ENCODE peak calls at places on chromosomes 12 and 14, in six cellular contexts. K is AG10803, F is B cell, P is GM20000, S is progenitor cell of endocrine pancreas, N is endothelial cell. H is an unnamed sample.

GRCh38 chr12:49352351-49352750 is 5.7 kb downstream of the DNAJC22 start:
- DNase-seq in K (no peak), F (no peak), P (no peak), S (no peak), N (no peak), H (no peak)

GRCh38 chr14:95098984-95099599 is 58.2 kb downstream of the DICER1 start:
- DNase-seq in K (peak; percentile 81), F (no peak), P (peak; percentile 14), S (peak; percentile 27), N (peak; percentile 55), H (peak; percentile 41)

GRCh38 chr12:13204428-13204827 is 7.9 kb downstream of the EMP1 start:
- DNase-seq in K (no peak), F (no peak), P (no peak), S (no peak), N (no peak), H (peak; percentile 36)

GRCh38 chr14:89625208-89625987 is 208.4 kb upstream of the FOXN3 start:
- DNase-seq in K (no peak), F (no peak), P (no peak), S (no peak), N (no peak), H (no peak)

GRCh38 chr12:132603240-132604107 is 6.9 kb downstream of the LRCOL1 start:
- DNase-seq in K (no peak), F (no peak), P (no peak), S (no peak), N (peak; percentile 28), H (no peak)

GRCh38 chr12:92462527-92462926 is 240.3 kb upstream of the PLEKHG7 start:
- DNase-seq in K (no peak), F (no peak), P (no peak), S (no peak), N (no peak), H (no peak)

GRCh38 chr12:6262635-6263034 is 47.8 kb upstream of the PLEKHG6 start:
- DNase-seq in K (no peak), F (no peak), P (no peak), S (no peak), N (no peak), H (no peak)

GRCh38 chr12:93979189-93979588 is 169.2 kb upstream of the PLXNC1 start:
- DNase-seq in K (no peak), F (no peak), P (peak; percentile 22), S (no peak), N (peak; percentile 5), H (no peak)

GRCh38 chr14:83316356-83316755 is 1782.7 kb upstream of the SEL1L start:
- DNase-seq in K (no peak), F (no peak), P (no peak), S (no peak), N (no peak), H (no peak)

GRCh38 chr12:90262261-90262660 is 553.6 kb upstream of the ATP2B1 start:
- DNase-seq in K (peak; percentile 36), F (no peak), P (no peak), S (no peak), N (no peak), H (no peak)

GRCh38 chr12:132719954-132720324 is 9.3 kb downstream of the PGAM5 start:
- DNase-seq in K (no peak), F (no peak), P (no peak), S (no peak), N (no peak), H (no peak)

GRCh38 chr12:53118771-53119300 is 15.6 kb downstream of the SOAT2 start:
- DNase-seq in K (no peak), F (no peak), P (no peak), S (no peak), N (no peak), H (no peak)

GRCh38 chr14:44778562-44778961 is 183.2 kb downstream of the KLHL28 start:
- DNase-seq in K (peak; percentile 51), F (no peak), P (no peak), S (no peak), N (no peak), H (no peak)

GRCh38 chr14:68970096-68970612 is 8.9 kb downstream of the ACTN1 start:
- DNase-seq in K (no peak), F (no peak), P (no peak), S (no peak), N (no peak), H (no peak)

GRCh38 chr12:4116251-4117111 is 157.1 kb upstream of the CCND2 start:
- DNase-seq in K (peak; percentile 79), F (no peak), P (no peak), S (no peak), N (no peak), H (peak; percentile 14)

GRCh38 chr12:70553391-70553859 is 83.8 kb downstream of the PTPRB start:
- DNase-seq in K (no peak), F (no peak), P (no peak), S (no peak), N (no peak), H (no peak)

GRCh38 chr14:69685217-69685616 is 73.8 kb downstream of the SUSD6 start:
- DNase-seq in K (no peak), F (no peak), P (no peak), S (no peak), N (no peak), H (no peak)

GRCh38 chr14:37048666-37049071 is 123.7 kb downstream of the SLC25A21 start:
- DNase-seq in K (no peak), F (no peak), P (no peak), S (no peak), N (no peak), H (peak; percentile 8)

GRCh38 chr12:14310866-14311265 is 54.6 kb upstream of the ATF7IP start:
- DNase-seq in K (no peak), F (no peak), P (no peak), S (no peak), N (no peak), H (no peak)
- TF ChIP-seq CTCF in K (no peak), F (no peak), P (no peak), S (no peak), N (no peak), H (no peak)

DNA sequence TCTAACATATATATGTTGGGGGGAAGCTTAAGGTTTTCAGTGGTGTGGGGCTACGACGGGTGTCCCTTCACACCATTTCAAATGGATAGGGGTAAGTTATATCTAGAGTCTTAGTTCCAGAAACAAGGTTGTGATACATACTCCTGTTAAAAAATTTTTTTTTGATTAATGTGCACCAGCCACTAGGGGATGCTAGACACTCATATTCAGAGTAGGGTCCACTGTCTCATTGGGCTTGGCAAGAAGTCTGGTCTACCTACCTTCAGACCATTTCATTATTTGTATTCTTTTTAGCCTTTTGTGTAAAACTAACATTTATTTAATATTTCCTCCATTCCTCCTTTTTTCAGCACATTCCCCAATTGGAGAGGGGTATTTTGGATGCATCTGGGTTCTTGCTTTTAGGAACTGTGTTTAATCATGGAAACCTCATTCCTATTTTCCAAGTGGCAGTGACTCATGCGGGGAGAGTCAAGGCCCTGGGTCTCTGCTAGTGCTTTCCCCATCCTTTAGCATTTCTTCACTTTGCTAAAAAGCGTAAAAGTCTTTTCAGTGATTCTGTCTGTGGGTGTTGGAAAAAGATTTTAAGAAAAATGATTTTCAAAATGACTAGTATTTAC is 33.4 kb downstream of the ANO4 start:
- DNase-seq in K (peak; percentile 50), F (no peak), P (peak; percentile 17), S (no peak), N (peak; percentile 46), H (peak; percentile 51)
- TF ChIP-seq CTCF in K (peak; percentile 78), F (no peak), P (peak; percentile 47), S (peak; percentile 76), N (peak; percentile 86), H (peak; percentile 81)

GRCh38 chr12:71685961-71686657 is at the start of gene TMEM19:
- DNase-seq in K (peak; percentile 89), F (peak; percentile 84), P (peak; percentile 88), S (peak; percentile 79), N (peak; percentile 84), H (peak; percentile 94)
- TF ChIP-seq CTCF in K (peak; percentile 28), F (no peak), P (peak; percentile 39), S (peak; percentile 29), N (no peak), H (no peak)

DNA sequence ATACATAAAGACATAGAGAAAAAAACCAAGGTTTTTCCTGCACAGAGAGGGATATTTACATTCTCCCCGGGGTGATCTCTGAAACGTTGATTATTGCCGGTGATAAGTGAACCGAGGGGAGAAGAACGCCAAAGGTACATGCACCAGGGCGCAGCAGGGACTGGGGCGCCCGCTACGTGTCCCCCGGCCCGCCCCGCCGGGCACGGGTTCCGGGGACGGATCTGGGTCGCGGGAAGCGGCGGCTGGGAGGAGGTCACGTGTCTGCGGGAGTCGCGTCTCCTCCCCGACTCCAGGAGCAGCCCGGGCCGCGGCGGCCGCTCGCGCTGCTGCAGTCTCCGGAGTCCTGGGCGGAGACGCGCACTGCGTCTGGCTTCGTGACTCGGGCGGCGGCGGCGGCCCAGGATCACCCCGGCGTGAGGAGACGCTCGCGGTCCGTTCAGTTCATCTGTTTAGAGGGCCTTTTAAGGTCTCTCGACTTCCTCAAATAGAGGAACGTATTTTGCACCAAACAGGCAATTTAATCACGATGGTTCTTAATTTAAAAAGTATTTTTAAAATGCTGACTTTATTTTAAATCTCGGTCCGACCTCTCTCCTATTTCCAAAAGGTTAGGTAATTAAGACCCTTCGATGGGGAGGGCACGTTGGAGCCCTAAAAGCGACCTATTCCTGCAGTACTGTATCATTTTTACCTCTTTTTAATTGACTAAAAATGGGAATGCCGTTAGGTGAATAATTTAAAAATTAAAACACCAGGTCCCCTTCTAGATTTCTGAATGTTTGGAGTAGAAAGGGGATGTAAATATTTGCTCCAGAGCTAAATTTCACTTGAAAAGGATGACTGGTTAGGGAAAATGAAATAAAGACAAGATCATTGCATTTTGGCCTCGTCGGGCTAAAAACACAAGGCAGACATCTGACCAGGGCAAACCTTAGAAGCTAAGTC is 1.8 kb upstream of the BHLHE41 start:
- DNase-seq in K (peak; percentile 85), F (peak; percentile 78), P (peak; percentile 76), S (peak; percentile 82), N (peak; percentile 79), H (peak; percentile 86)
- TF ChIP-seq CTCF in K (no peak), F (peak; percentile 22), P (no peak), S (no peak), N (no peak), H (no peak)

GRCh38 chr14:104135121-104135903 is 3.1 kb upstream of the KIF26A start:
- DNase-seq in K (no peak), F (no peak), P (no peak), S (no peak), N (peak; percentile 70), H (peak; percentile 62)
- TF ChIP-seq CTCF in K (no peak), F (no peak), P (no peak), S (peak; percentile 51), N (peak; percentile 23), H (no peak)

GRCh38 chr14:93212432-93212831 is 5.4 kb downstream of the UBR7 start:
- DNase-seq in K (no peak), F (no peak), P (peak; percentile 58), S (no peak), N (no peak), H (no peak)

GRCh38 chr14:93206793-93207467 is at the start of the genes GON7 and UBR7:
- DNase-seq in K (peak; percentile 95), F (peak; percentile 90), P (peak; percentile 92), S (peak; percentile 95), N (peak; percentile 97), H (peak; percentile 97)

GRCh38 chr14:93207468-93208308 is 632 bp downstream of the UBR7 start:
- DNase-seq in K (peak; percentile 48), F (no peak), P (peak; percentile 64), S (peak; percentile 49), N (peak; percentile 66), H (peak; percentile 69)
- TF ChIP-seq CTCF in K (peak; percentile 39), F (peak; percentile 24), P (peak; percentile 23), S (peak; percentile 49), N (no peak), H (peak; percentile 38)